ENCODE peak calls at places on chromosome 16, in ten cellular contexts. One of them, this sample, is unnamed.

GRCh38 chr16:48613061-48613957 is 3.3 kb upstream of the N4BP1 start:
- DNase-seq in sigmoid colon: no peak
- DNase-seq in transverse colon: peak; percentile 43
- DNase-seq in SK-N-SH: no peak
- DNase-seq in suprapubic skin: no peak
- DNase-seq in H1: no peak
- DNase-seq in stomach: peak; percentile 25
- DNase-seq in GM12878: no peak
- DNase-seq in upper lobe of left lung: no peak
- DNase-seq in HepG2: peak; percentile 76
- DNase-seq in this sample: no peak

GRCh38 chr16:8863594-8864424 is 5.0 kb downstream of the CARHSP1 start:
- DNase-seq in sigmoid colon: no peak
- DNase-seq in transverse colon: peak; percentile 71
- DNase-seq in SK-N-SH: no peak
- DNase-seq in suprapubic skin: no peak
- DNase-seq in H1: no peak
- DNase-seq in stomach: peak; percentile 87
- DNase-seq in GM12878: no peak
- DNase-seq in upper lobe of left lung: peak; percentile 56
- DNase-seq in HepG2: peak; percentile 100
- DNase-seq in this sample: no peak

GRCh38 chr16:7400117-7400890 is 67.7 kb downstream of the RBFOX1 start:
- DNase-seq in sigmoid colon: no peak
- DNase-seq in transverse colon: no peak
- DNase-seq in SK-N-SH: no peak
- DNase-seq in suprapubic skin: no peak
- DNase-seq in H1: no peak
- DNase-seq in stomach: no peak
- DNase-seq in GM12878: no peak
- DNase-seq in upper lobe of left lung: no peak
- DNase-seq in HepG2: no peak
- DNase-seq in this sample: no peak

GRCh38 chr16:29318037-29318436 is 88.5 kb downstream of the NPIPB11 start:
- DNase-seq in sigmoid colon: no peak
- DNase-seq in transverse colon: no peak
- DNase-seq in SK-N-SH: no peak
- DNase-seq in suprapubic skin: no peak
- DNase-seq in H1: no peak
- DNase-seq in stomach: no peak
- DNase-seq in GM12878: no peak
- DNase-seq in upper lobe of left lung: no peak
- DNase-seq in HepG2: no peak
- DNase-seq in this sample: no peak

GRCh38 chr16:80693553-80693952 is 110.8 kb downstream of the CDYL2 start:
- DNase-seq in sigmoid colon: no peak
- DNase-seq in transverse colon: no peak
- DNase-seq in SK-N-SH: no peak
- DNase-seq in suprapubic skin: no peak
- DNase-seq in H1: no peak
- DNase-seq in stomach: no peak
- DNase-seq in GM12878: no peak
- DNase-seq in upper lobe of left lung: no peak
- DNase-seq in HepG2: no peak
- DNase-seq in this sample: peak; percentile 21

GRCh38 chr16:17301593-17302135 is 169.1 kb downstream of the XYLT1 start:
- DNase-seq in sigmoid colon: no peak
- DNase-seq in transverse colon: peak; percentile 55
- DNase-seq in SK-N-SH: no peak
- DNase-seq in suprapubic skin: no peak
- DNase-seq in H1: no peak
- DNase-seq in stomach: peak; percentile 29
- DNase-seq in GM12878: peak; percentile 98
- DNase-seq in upper lobe of left lung: peak; percentile 54
- DNase-seq in HepG2: no peak
- DNase-seq in this sample: no peak

GRCh38 chr16:86975445-86975844 is 341.7 kb downstream of the C16orf95 start:
- DNase-seq in sigmoid colon: no peak
- DNase-seq in transverse colon: no peak
- DNase-seq in SK-N-SH: peak; percentile 48
- DNase-seq in suprapubic skin: no peak
- DNase-seq in H1: peak; percentile 21
- DNase-seq in stomach: no peak
- DNase-seq in GM12878: no peak
- DNase-seq in upper lobe of left lung: no peak
- DNase-seq in HepG2: no peak
- DNase-seq in this sample: no peak

GRCh38 chr16:64754279-64754678 is 367.6 kb downstream of the CDH11 start:
- DNase-seq in sigmoid colon: no peak
- DNase-seq in transverse colon: no peak
- DNase-seq in SK-N-SH: no peak
- DNase-seq in suprapubic skin: no peak
- DNase-seq in H1: no peak
- DNase-seq in stomach: no peak
- DNase-seq in GM12878: no peak
- DNase-seq in upper lobe of left lung: no peak
- DNase-seq in HepG2: no peak
- DNase-seq in this sample: no peak

GRCh38 chr16:59259074-59259963 is 525.2 kb upstream of the GOT2 start:
- DNase-seq in sigmoid colon: no peak
- DNase-seq in transverse colon: no peak
- DNase-seq in SK-N-SH: no peak
- DNase-seq in suprapubic skin: no peak
- DNase-seq in H1: no peak
- DNase-seq in stomach: no peak
- DNase-seq in GM12878: no peak
- DNase-seq in upper lobe of left lung: no peak
- DNase-seq in HepG2: no peak
- DNase-seq in this sample: no peak

GRCh38 chr16:53511403-53512280 is 8.6 kb upstream of the AKTIP start:
- DNase-seq in sigmoid colon: no peak
- DNase-seq in transverse colon: no peak
- DNase-seq in SK-N-SH: no peak
- DNase-seq in suprapubic skin: peak; percentile 57
- DNase-seq in H1: no peak
- DNase-seq in stomach: no peak
- DNase-seq in GM12878: no peak
- DNase-seq in upper lobe of left lung: peak; percentile 57
- DNase-seq in HepG2: peak; percentile 98
- DNase-seq in this sample: no peak

GRCh38 chr16:81708459-81709368 is 70.4 kb upstream of the PLCG2 start:
- DNase-seq in sigmoid colon: no peak
- DNase-seq in transverse colon: peak; percentile 55
- DNase-seq in SK-N-SH: no peak
- DNase-seq in suprapubic skin: no peak
- DNase-seq in H1: no peak
- DNase-seq in stomach: peak; percentile 54
- DNase-seq in GM12878: no peak
- DNase-seq in upper lobe of left lung: no peak
- DNase-seq in HepG2: no peak
- DNase-seq in this sample: no peak

GRCh38 chr16:80580109-80580832 is 39.5 kb downstream of the DYNLRB2 start:
- DNase-seq in sigmoid colon: no peak
- DNase-seq in transverse colon: no peak
- DNase-seq in SK-N-SH: no peak
- DNase-seq in suprapubic skin: no peak
- DNase-seq in H1: no peak
- DNase-seq in stomach: no peak
- DNase-seq in GM12878: peak; percentile 89
- DNase-seq in upper lobe of left lung: no peak
- DNase-seq in HepG2: no peak
- DNase-seq in this sample: no peak

GRCh38 chr16:81448154-81449131 is 3.8 kb downstream of the CMIP start:
- DNase-seq in sigmoid colon: no peak
- DNase-seq in transverse colon: peak; percentile 90
- DNase-seq in SK-N-SH: no peak
- DNase-seq in suprapubic skin: no peak
- DNase-seq in H1: no peak
- DNase-seq in stomach: peak; percentile 73
- DNase-seq in GM12878: no peak
- DNase-seq in upper lobe of left lung: no peak
- DNase-seq in HepG2: peak; percentile 98
- DNase-seq in this sample: no peak

GRCh38 chr16:11546522-11547485 is 39.9 kb downstream of the LITAF start:
- DNase-seq in sigmoid colon: no peak
- DNase-seq in transverse colon: no peak
- DNase-seq in SK-N-SH: no peak
- DNase-seq in suprapubic skin: no peak
- DNase-seq in H1: no peak
- DNase-seq in stomach: no peak
- DNase-seq in GM12878: no peak
- DNase-seq in upper lobe of left lung: no peak
- DNase-seq in HepG2: no peak
- DNase-seq in this sample: no peak
- TF ChIP-seq POLR2AphosphoS5 in sigmoid colon: no peak
- TF ChIP-seq POLR2AphosphoS5 in transverse colon: no peak
- TF ChIP-seq POLR2AphosphoS5 in SK-N-SH: no peak
- TF ChIP-seq POLR2AphosphoS5 in suprapubic skin: no peak
- TF ChIP-seq POLR2AphosphoS5 in H1: no peak
- TF ChIP-seq POLR2AphosphoS5 in stomach: no peak
- TF ChIP-seq POLR2AphosphoS5 in GM12878: no peak
- TF ChIP-seq POLR2AphosphoS5 in upper lobe of left lung: no peak
- TF ChIP-seq POLR2AphosphoS5 in HepG2: no peak
- TF ChIP-seq POLR2AphosphoS5 in this sample: no peak

GRCh38 chr16:56514845-56515244 is 5.0 kb downstream of the BBS2 start:
- DNase-seq in sigmoid colon: no peak
- DNase-seq in transverse colon: no peak
- DNase-seq in SK-N-SH: no peak
- DNase-seq in suprapubic skin: no peak
- DNase-seq in H1: no peak
- DNase-seq in stomach: no peak
- DNase-seq in GM12878: no peak
- DNase-seq in upper lobe of left lung: no peak
- DNase-seq in HepG2: no peak
- DNase-seq in this sample: no peak
- TF ChIP-seq EP300 in sigmoid colon: no peak
- TF ChIP-seq EP300 in transverse colon: no peak
- TF ChIP-seq EP300 in SK-N-SH: no peak
- TF ChIP-seq EP300 in suprapubic skin: no peak
- TF ChIP-seq EP300 in H1: no peak
- TF ChIP-seq EP300 in stomach: no peak
- TF ChIP-seq EP300 in GM12878: no peak
- TF ChIP-seq EP300 in upper lobe of left lung: no peak
- TF ChIP-seq EP300 in HepG2: no peak
- TF ChIP-seq EP300 in this sample: no peak

GRCh38 chr16:88473666-88474534 is 20.8 kb downstream of the ZFPM1 start:
- DNase-seq in sigmoid colon: no peak
- DNase-seq in transverse colon: no peak
- DNase-seq in SK-N-SH: no peak
- DNase-seq in suprapubic skin: no peak
- DNase-seq in H1: no peak
- DNase-seq in stomach: peak; percentile 89
- DNase-seq in GM12878: no peak
- DNase-seq in upper lobe of left lung: no peak
- DNase-seq in HepG2: no peak
- DNase-seq in this sample: no peak
- TF ChIP-seq POLR2AphosphoS5 in sigmoid colon: no peak
- TF ChIP-seq POLR2AphosphoS5 in transverse colon: no peak
- TF ChIP-seq POLR2AphosphoS5 in SK-N-SH: no peak
- TF ChIP-seq POLR2AphosphoS5 in suprapubic skin: no peak
- TF ChIP-seq POLR2AphosphoS5 in H1: no peak
- TF ChIP-seq POLR2AphosphoS5 in stomach: peak; percentile 42
- TF ChIP-seq POLR2AphosphoS5 in GM12878: no peak
- TF ChIP-seq POLR2AphosphoS5 in upper lobe of left lung: no peak
- TF ChIP-seq POLR2AphosphoS5 in HepG2: no peak
- TF ChIP-seq POLR2AphosphoS5 in this sample: no peak

GRCh38 chr16:12020007-12020406 is 43.5 kb downstream of the SNX29 start:
- DNase-seq in sigmoid colon: no peak
- DNase-seq in transverse colon: no peak
- DNase-seq in SK-N-SH: no peak
- DNase-seq in suprapubic skin: no peak
- DNase-seq in H1: no peak
- DNase-seq in stomach: no peak
- DNase-seq in GM12878: no peak
- DNase-seq in upper lobe of left lung: no peak
- DNase-seq in HepG2: no peak
- DNase-seq in this sample: no peak
- TF ChIP-seq EP300 in sigmoid colon: no peak
- TF ChIP-seq EP300 in transverse colon: no peak
- TF ChIP-seq EP300 in SK-N-SH: no peak
- TF ChIP-seq EP300 in suprapubic skin: no peak
- TF ChIP-seq EP300 in H1: no peak
- TF ChIP-seq EP300 in stomach: no peak
- TF ChIP-seq EP300 in GM12878: no peak
- TF ChIP-seq EP300 in upper lobe of left lung: no peak
- TF ChIP-seq EP300 in HepG2: no peak
- TF ChIP-seq EP300 in this sample: no peak

DNA sequence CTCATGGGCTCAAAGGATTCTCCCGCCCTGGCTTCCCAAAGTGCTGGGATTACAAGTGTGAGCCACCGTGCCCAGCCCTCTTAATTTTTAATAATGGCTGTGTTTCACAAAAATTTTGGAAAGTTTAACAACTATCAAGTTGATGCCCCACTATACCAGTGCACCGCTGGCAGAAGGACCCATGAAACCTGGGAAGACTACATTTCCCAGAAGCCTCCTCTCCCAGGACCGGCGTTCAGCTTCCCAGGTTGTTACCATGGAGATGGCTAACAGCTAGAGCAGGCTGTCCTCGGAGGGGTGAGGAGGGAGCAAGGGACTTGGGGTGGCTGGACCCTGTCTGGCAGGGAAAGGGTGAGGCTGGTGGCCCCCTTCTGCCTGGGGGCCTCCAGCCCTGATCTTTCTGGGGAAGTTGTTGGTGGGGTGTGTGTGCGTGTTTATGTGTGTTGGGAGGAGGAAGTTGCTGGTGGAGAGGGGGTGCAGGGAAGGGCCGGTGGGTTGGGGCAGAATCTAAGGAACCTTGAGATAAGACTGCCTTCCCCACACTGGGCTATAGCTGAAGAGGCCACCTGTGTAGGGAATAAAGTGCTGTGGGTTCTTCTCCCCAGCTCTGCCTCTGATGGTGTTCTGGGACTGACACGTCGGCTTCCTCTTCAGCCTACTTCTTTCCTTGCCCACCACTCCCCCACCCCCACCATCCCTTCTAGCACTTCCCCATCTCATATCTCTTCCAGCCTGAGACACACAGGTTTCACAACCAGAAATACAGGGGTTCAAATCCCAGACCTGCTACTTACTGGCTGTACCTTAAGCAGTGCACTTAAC is at the start of gene DRC7:
- DNase-seq in sigmoid colon: no peak
- DNase-seq in transverse colon: peak; percentile 25
- DNase-seq in SK-N-SH: peak; percentile 90
- DNase-seq in suprapubic skin: peak; percentile 54
- DNase-seq in H1: peak; percentile 19
- DNase-seq in stomach: peak; percentile 57
- DNase-seq in GM12878: no peak
- DNase-seq in upper lobe of left lung: peak; percentile 59
- DNase-seq in HepG2: peak; percentile 86
- DNase-seq in this sample: no peak
- TF ChIP-seq POLR2AphosphoS5 in sigmoid colon: no peak
- TF ChIP-seq POLR2AphosphoS5 in transverse colon: no peak
- TF ChIP-seq POLR2AphosphoS5 in SK-N-SH: no peak
- TF ChIP-seq POLR2AphosphoS5 in suprapubic skin: no peak
- TF ChIP-seq POLR2AphosphoS5 in H1: no peak
- TF ChIP-seq POLR2AphosphoS5 in stomach: no peak
- TF ChIP-seq POLR2AphosphoS5 in GM12878: no peak
- TF ChIP-seq POLR2AphosphoS5 in upper lobe of left lung: no peak
- TF ChIP-seq POLR2AphosphoS5 in HepG2: no peak
- TF ChIP-seq POLR2AphosphoS5 in this sample: no peak

GRCh38 chr16:89090182-89090630 is 3.4 kb upstream of the ACSF3 start:
- DNase-seq in sigmoid colon: no peak
- DNase-seq in transverse colon: no peak
- DNase-seq in SK-N-SH: no peak
- DNase-seq in suprapubic skin: no peak
- DNase-seq in H1: no peak
- DNase-seq in stomach: peak; percentile 79
- DNase-seq in GM12878: no peak
- DNase-seq in upper lobe of left lung: no peak
- DNase-seq in HepG2: no peak
- DNase-seq in this sample: no peak
- TF ChIP-seq EP300 in sigmoid colon: no peak
- TF ChIP-seq EP300 in transverse colon: no peak
- TF ChIP-seq EP300 in SK-N-SH: no peak
- TF ChIP-seq EP300 in suprapubic skin: no peak
- TF ChIP-seq EP300 in H1: no peak
- TF ChIP-seq EP300 in stomach: no peak
- TF ChIP-seq EP300 in GM12878: no peak
- TF ChIP-seq EP300 in upper lobe of left lung: no peak
- TF ChIP-seq EP300 in HepG2: no peak
- TF ChIP-seq EP300 in this sample: no peak

This sample was measured in esophagus muscularis mucosa.